ENCODE peak calls at places on chromosomes 6 and 20, in nine cellular contexts. One of them, this sample, is unnamed.

GRCh38 chr6:137799950-137800568 is 67.0 kb upstream of the TNFAIP3 start:
- DNase-seq in fibroblast of villous mesenchyme: peak
- DNase-seq in amygdala: no peak
- DNase-seq in activated T-cell treated with anti-CD3 and anti-CD28 coated beads for 24 hours: peak
- DNase-seq in GM20000: peak
- DNase-seq in left cardiac atrium: peak
- DNase-seq in ovary: peak
- DNase-seq in CD14-positive monocyte: peak
- DNase-seq in NCI-H748 treated with DMSO at 0.1 percent for 48 hours: peak
- DNase-seq in this sample: peak

GRCh38 chr6:42017021-42017643 is 33.2 kb upstream of the TAF8 start:
- DNase-seq in fibroblast of villous mesenchyme: peak
- DNase-seq in NCI-H748 treated with DMSO at 0.1 percent for 48 hours: no peak
- DNase-seq in ovary: no peak
- DNase-seq in activated T-cell treated with anti-CD3 and anti-CD28 coated beads for 24 hours: no peak
- DNase-seq in CD14-positive monocyte: peak
- DNase-seq in GM20000: peak
- DNase-seq in amygdala: no peak
- DNase-seq in left cardiac atrium: no peak
- DNase-seq in this sample: peak

GRCh38 chr6:144285798-144286502 is 815 bp downstream of the UTRN start:
- DNase-seq in ovary: peak
- DNase-seq in amygdala: peak
- DNase-seq in activated T-cell treated with anti-CD3 and anti-CD28 coated beads for 24 hours: no peak
- DNase-seq in CD14-positive monocyte: peak
- DNase-seq in GM20000: peak
- DNase-seq in NCI-H748 treated with DMSO at 0.1 percent for 48 hours: no peak
- DNase-seq in left cardiac atrium: peak
- DNase-seq in fibroblast of villous mesenchyme: peak
- DNase-seq in this sample: peak

GRCh38 chr6:83636800-83637199 is 72.1 kb downstream of the SNAP91 start:
- DNase-seq in amygdala: no peak
- DNase-seq in GM20000: no peak
- DNase-seq in ovary: no peak
- DNase-seq in activated T-cell treated with anti-CD3 and anti-CD28 coated beads for 24 hours: no peak
- DNase-seq in CD14-positive monocyte: no peak
- DNase-seq in NCI-H748 treated with DMSO at 0.1 percent for 48 hours: no peak
- DNase-seq in fibroblast of villous mesenchyme: no peak
- DNase-seq in left cardiac atrium: no peak
- DNase-seq in this sample: no peak

GRCh38 chr6:14713008-14713452 is 532.8 kb upstream of the JARID2 start:
- DNase-seq in ovary: peak
- DNase-seq in NCI-H748 treated with DMSO at 0.1 percent for 48 hours: no peak
- DNase-seq in fibroblast of villous mesenchyme: peak
- DNase-seq in left cardiac atrium: peak
- DNase-seq in GM20000: no peak
- DNase-seq in CD14-positive monocyte: peak
- DNase-seq in activated T-cell treated with anti-CD3 and anti-CD28 coated beads for 24 hours: no peak
- DNase-seq in amygdala: no peak
- DNase-seq in this sample: peak

GRCh38 chr6:138157986-138158638 is 3.6 kb upstream of the ARFGEF3 start:
- DNase-seq in fibroblast of villous mesenchyme: no peak
- DNase-seq in NCI-H748 treated with DMSO at 0.1 percent for 48 hours: peak
- DNase-seq in amygdala: no peak
- DNase-seq in activated T-cell treated with anti-CD3 and anti-CD28 coated beads for 24 hours: no peak
- DNase-seq in left cardiac atrium: no peak
- DNase-seq in ovary: no peak
- DNase-seq in GM20000: no peak
- DNase-seq in CD14-positive monocyte: no peak
- DNase-seq in this sample: peak

GRCh38 chr6:84773431-84774173 is 9.2 kb upstream of the TBX18 start:
- DNase-seq in activated T-cell treated with anti-CD3 and anti-CD28 coated beads for 24 hours: no peak
- DNase-seq in fibroblast of villous mesenchyme: peak
- DNase-seq in ovary: no peak
- DNase-seq in GM20000: peak
- DNase-seq in amygdala: no peak
- DNase-seq in CD14-positive monocyte: no peak
- DNase-seq in left cardiac atrium: peak
- DNase-seq in NCI-H748 treated with DMSO at 0.1 percent for 48 hours: no peak
- DNase-seq in this sample: peak

GRCh38 chr6:43915213-43915869 is 145.3 kb downstream of the VEGFA start:
- DNase-seq in ovary: no peak
- DNase-seq in CD14-positive monocyte: no peak
- DNase-seq in GM20000: no peak
- DNase-seq in activated T-cell treated with anti-CD3 and anti-CD28 coated beads for 24 hours: no peak
- DNase-seq in NCI-H748 treated with DMSO at 0.1 percent for 48 hours: no peak
- DNase-seq in left cardiac atrium: no peak
- DNase-seq in fibroblast of villous mesenchyme: no peak
- DNase-seq in amygdala: no peak
- DNase-seq in this sample: no peak

GRCh38 chr6:165118736-165119135 is 190.7 kb downstream of the C6orf118 start:
- DNase-seq in GM20000: no peak
- DNase-seq in left cardiac atrium: no peak
- DNase-seq in activated T-cell treated with anti-CD3 and anti-CD28 coated beads for 24 hours: no peak
- DNase-seq in ovary: no peak
- DNase-seq in CD14-positive monocyte: no peak
- DNase-seq in NCI-H748 treated with DMSO at 0.1 percent for 48 hours: no peak
- DNase-seq in amygdala: no peak
- DNase-seq in fibroblast of villous mesenchyme: no peak
- DNase-seq in this sample: no peak

GRCh38 chr6:98957440-98957839 is 9.7 kb upstream of the FBXL4 start:
- DNase-seq in ovary: no peak
- DNase-seq in CD14-positive monocyte: no peak
- DNase-seq in NCI-H748 treated with DMSO at 0.1 percent for 48 hours: no peak
- DNase-seq in left cardiac atrium: no peak
- DNase-seq in amygdala: no peak
- DNase-seq in fibroblast of villous mesenchyme: peak
- DNase-seq in GM20000: no peak
- DNase-seq in activated T-cell treated with anti-CD3 and anti-CD28 coated beads for 24 hours: no peak
- DNase-seq in this sample: peak

GRCh38 chr6:127637830-127638229 is 60.9 kb downstream of the C6orf58 start:
- DNase-seq in left cardiac atrium: no peak
- DNase-seq in activated T-cell treated with anti-CD3 and anti-CD28 coated beads for 24 hours: no peak
- DNase-seq in NCI-H748 treated with DMSO at 0.1 percent for 48 hours: no peak
- DNase-seq in GM20000: no peak
- DNase-seq in amygdala: no peak
- DNase-seq in fibroblast of villous mesenchyme: peak
- DNase-seq in CD14-positive monocyte: no peak
- DNase-seq in ovary: no peak
- DNase-seq in this sample: peak

GRCh38 chr6:27668442-27669275 is 195.8 kb upstream of the ZNF184 start:
- DNase-seq in left cardiac atrium: no peak
- DNase-seq in CD14-positive monocyte: no peak
- DNase-seq in NCI-H748 treated with DMSO at 0.1 percent for 48 hours: peak
- DNase-seq in GM20000: peak
- DNase-seq in amygdala: no peak
- DNase-seq in ovary: peak
- DNase-seq in fibroblast of villous mesenchyme: peak
- DNase-seq in activated T-cell treated with anti-CD3 and anti-CD28 coated beads for 24 hours: peak
- DNase-seq in this sample: peak

GRCh38 chr6:165186041-165186440 is 123.4 kb downstream of the C6orf118 start:
- DNase-seq in left cardiac atrium: no peak
- DNase-seq in CD14-positive monocyte: no peak
- DNase-seq in amygdala: no peak
- DNase-seq in fibroblast of villous mesenchyme: no peak
- DNase-seq in GM20000: no peak
- DNase-seq in activated T-cell treated with anti-CD3 and anti-CD28 coated beads for 24 hours: no peak
- DNase-seq in ovary: no peak
- DNase-seq in NCI-H748 treated with DMSO at 0.1 percent for 48 hours: no peak
- DNase-seq in this sample: no peak

GRCh38 chr6:106156413-106156812 is 70.3 kb downstream of the PRDM1 start:
- DNase-seq in ovary: no peak
- DNase-seq in NCI-H748 treated with DMSO at 0.1 percent for 48 hours: no peak
- DNase-seq in fibroblast of villous mesenchyme: no peak
- DNase-seq in left cardiac atrium: no peak
- DNase-seq in activated T-cell treated with anti-CD3 and anti-CD28 coated beads for 24 hours: no peak
- DNase-seq in amygdala: no peak
- DNase-seq in CD14-positive monocyte: no peak
- DNase-seq in GM20000: no peak
- DNase-seq in this sample: no peak

GRCh38 chr20:48603116-48603818 is 224.5 kb downstream of the PREX1 start:
- DNase-seq in amygdala: no peak
- DNase-seq in GM20000: no peak
- DNase-seq in activated T-cell treated with anti-CD3 and anti-CD28 coated beads for 24 hours: no peak
- DNase-seq in left cardiac atrium: no peak
- DNase-seq in NCI-H748 treated with DMSO at 0.1 percent for 48 hours: no peak
- DNase-seq in ovary: no peak
- DNase-seq in fibroblast of villous mesenchyme: no peak
- DNase-seq in CD14-positive monocyte: no peak
- DNase-seq in this sample: no peak

GRCh38 chr20:49505518-49505917 is 23.1 kb upstream of the KCNB1 start:
- DNase-seq in amygdala: peak
- DNase-seq in CD14-positive monocyte: no peak
- DNase-seq in NCI-H748 treated with DMSO at 0.1 percent for 48 hours: no peak
- DNase-seq in activated T-cell treated with anti-CD3 and anti-CD28 coated beads for 24 hours: no peak
- DNase-seq in left cardiac atrium: peak
- DNase-seq in ovary: peak
- DNase-seq in fibroblast of villous mesenchyme: peak
- DNase-seq in GM20000: no peak
- DNase-seq in this sample: peak

This sample was measured in choroid plexus epithelial cell.